ENCODE peak calls at places on chromosomes 3 and 15, in nine cellular contexts. P is neural progenitor cell; U is gastrocnemius medialis; A is tibial artery; O is aorta; W is CD4-positive, CD25-positive, alpha-beta regulatory T cell; Q is OCI-LY7; H is heart right ventricle; C is cardiac muscle cell. B is an unnamed sample.

GRCh38 chr3:48411041-48411588 is 18.8 kb downstream of the PLXNB1 start:
- DNase-seq in P (no peak), U (no peak), A (peak; percentile 10), O (peak; percentile 39), W (no peak), Q (no peak), H (no peak), C (no peak), B (no peak)

GRCh38 chr15:60215225-60215963 is 182.4 kb downstream of the ANXA2 start:
- DNase-seq in P (no peak), U (no peak), A (no peak), O (no peak), W (no peak), Q (no peak), H (no peak), C (no peak), B (no peak)

GRCh38 chr3:122902326-122902725 is 107.5 kb downstream of the SLC49A4 start:
- DNase-seq in P (no peak), U (no peak), A (no peak), O (no peak), W (no peak), Q (no peak), H (no peak), C (no peak), B (no peak)

GRCh38 chr3:43503067-43503728 is 118.6 kb downstream of the ANO10 start:
- DNase-seq in P (peak; percentile 31), U (no peak), A (no peak), O (no peak), W (peak; percentile 60), Q (peak; percentile 32), H (no peak), C (peak; percentile 40), B (no peak)

GRCh38 chr3:38519000-38519399 is 22.9 kb downstream of the EXOG start:
- DNase-seq in P (no peak), U (no peak), A (no peak), O (no peak), W (no peak), Q (no peak), H (no peak), C (no peak), B (no peak)

GRCh38 chr3:105823149-105823866 is 45.5 kb downstream of the CBLB start:
- DNase-seq in P (no peak), U (no peak), A (no peak), O (no peak), W (no peak), Q (peak; percentile 53), H (no peak), C (no peak), B (no peak)

GRCh38 chr3:72152551-72153476 is 367.9 kb upstream of the PROK2 start:
- DNase-seq in P (no peak), U (peak; percentile 32), A (peak; percentile 84), O (peak; percentile 88), W (no peak), Q (no peak), H (peak; percentile 76), C (no peak), B (peak; percentile 83)

GRCh38 chr15:77012868-77013267 is 17.9 kb downstream of the PSTPIP1 start:
- DNase-seq in P (no peak), U (no peak), A (no peak), O (no peak), W (peak; percentile 54), Q (no peak), H (no peak), C (no peak), B (no peak)

GRCh38 chr3:123636431-123636841 is 51.6 kb upstream of the HACD2 start:
- DNase-seq in P (peak; percentile 95), U (no peak), A (no peak), O (no peak), W (no peak), Q (no peak), H (no peak), C (peak; percentile 90), B (peak; percentile 93)

GRCh38 chr15:71538922-71539321 is 271.4 kb upstream of the NR2E3 start:
- DNase-seq in P (peak; percentile 33), U (no peak), A (no peak), O (no peak), W (no peak), Q (no peak), H (no peak), C (no peak), B (no peak)

GRCh38 chr3:132231633-132232032 is 85.6 kb upstream of the ACP3 start:
- DNase-seq in P (no peak), U (no peak), A (no peak), O (no peak), W (no peak), Q (no peak), H (no peak), C (peak; percentile 69), B (no peak)

DNA sequence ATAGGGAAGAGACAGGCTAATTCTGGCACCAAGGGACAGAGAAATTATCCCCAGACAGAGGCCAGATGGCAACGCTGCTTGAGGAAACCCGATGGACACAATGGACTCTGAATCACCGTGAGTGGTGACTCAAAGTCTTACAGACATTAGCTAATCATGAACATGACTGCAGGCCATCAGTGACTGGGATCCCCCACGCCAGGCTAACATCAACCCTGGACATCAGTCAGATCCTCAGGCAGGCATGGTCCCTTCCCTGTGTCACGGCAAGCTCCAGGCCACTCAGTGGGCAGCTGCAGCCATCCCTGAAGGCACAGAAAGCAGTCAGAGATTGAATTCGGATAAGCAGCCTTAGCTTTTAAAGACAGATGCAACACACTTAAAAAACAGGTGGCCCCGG is 23.8 kb upstream of the OXTR start:
- DNase-seq in P (no peak), U (no peak), A (no peak), O (no peak), W (no peak), Q (no peak), H (no peak), C (no peak), B (no peak)
- H3K4me1 ChIP-seq in P (peaks cover 4% of the 10 kb centered on the region), U (no peaks in the 10 kb centered on the region), A (no peaks in the 10 kb centered on the region), O (no peaks in the 10 kb centered on the region), W (no peaks in the 10 kb centered on the region), Q (no peaks in the 10 kb centered on the region), H (no peaks in the 10 kb centered on the region), C (peaks cover 4% of the 10 kb centered on the region), B (no peaks in the 10 kb centered on the region)

GRCh38 chr3:168858327-168858726 is 762.6 kb upstream of the GOLIM4 start:
- DNase-seq in P (no peak), U (no peak), A (no peak), O (no peak), W (no peak), Q (no peak), H (no peak), C (no peak), B (no peak)

GRCh38 chr3:168859143-168859542 is 763.4 kb upstream of the GOLIM4 start:
- DNase-seq in P (no peak), U (no peak), A (no peak), O (no peak), W (no peak), Q (no peak), H (no peak), C (no peak), B (no peak)

GRCh38 chr3:168860592-168860991 is 764.9 kb upstream of the GOLIM4 start:
- DNase-seq in P (no peak), U (no peak), A (no peak), O (no peak), W (no peak), Q (no peak), H (no peak), C (no peak), B (no peak)

GRCh38 chr3:168860028-168860427 is 764.3 kb upstream of the GOLIM4 start:
- DNase-seq in P (no peak), U (no peak), A (no peak), O (no peak), W (no peak), Q (no peak), H (no peak), C (no peak), B (no peak)

GRCh38 chr3:168859574-168859973 is 763.9 kb upstream of the GOLIM4 start:
- DNase-seq in P (no peak), U (no peak), A (no peak), O (no peak), W (no peak), Q (no peak), H (no peak), C (no peak), B (no peak)
- H3K4me1 ChIP-seq in P (no peaks in the 10 kb centered on the region), U (no peaks in the 10 kb centered on the region), A (no peaks in the 10 kb centered on the region), O (no peaks in the 10 kb centered on the region), W (no peaks in the 10 kb centered on the region), Q (no peaks in the 10 kb centered on the region), H (no peaks in the 10 kb centered on the region), C (no peaks in the 10 kb centered on the region), B (no peaks in the 10 kb centered on the region)

GRCh38 chr3:42061711-42062408 is 29.3 kb upstream of the TRAK1 start:
- DNase-seq in P (no peak), U (peak; percentile 88), A (peak; percentile 76), O (peak; percentile 88), W (no peak), Q (no peak), H (peak; percentile 93), C (peak; percentile 24), B (peak; percentile 28)
- H3K4me1 ChIP-seq in P (peaks cover 34% of the 10 kb centered on the region), U (peaks cover 84% of the 10 kb centered on the region), A (peaks cover 42% of the 10 kb centered on the region), O (no peaks in the 10 kb centered on the region), W (no peaks in the 10 kb centered on the region), Q (peaks cover 67% of the 10 kb centered on the region), H (peaks cover 68% of the 10 kb centered on the region), C (peaks cover 18% of the 10 kb centered on the region), B (no peaks in the 10 kb centered on the region)

GRCh38 chr3:52817860-52818259 is 12.6 kb downstream of the ITIH4 start:
- DNase-seq in P (no peak), U (no peak), A (no peak), O (no peak), W (no peak), Q (no peak), H (no peak), C (no peak), B (no peak)
- H3K4me1 ChIP-seq in P (peaks cover 10% of the 10 kb centered on the region), U (peaks cover 8% of the 10 kb centered on the region), A (no peaks in the 10 kb centered on the region), O (no peaks in the 10 kb centered on the region), W (no peaks in the 10 kb centered on the region), Q (no peaks in the 10 kb centered on the region), H (no peaks in the 10 kb centered on the region), C (peaks cover 5% of the 10 kb centered on the region), B (no peaks in the 10 kb centered on the region)

GRCh38 chr15:73928971-73929627 is 2.8 kb downstream of the LOXL1 start:
- DNase-seq in P (peak; percentile 55), U (no peak), A (no peak), O (peak; percentile 73), W (no peak), Q (no peak), H (no peak), C (peak; percentile 69), B (no peak)
- H3K4me1 ChIP-seq in P (peaks cover 32% of the 10 kb centered on the region), U (peaks cover 10% of the 10 kb centered on the region), A (peaks cover 56% of the 10 kb centered on the region), O (no peaks in the 10 kb centered on the region), W (peaks cover 52% of the 10 kb centered on the region), Q (no peaks in the 10 kb centered on the region), H (peaks cover 52% of the 10 kb centered on the region), C (peaks cover 25% of the 10 kb centered on the region), B (peaks cover 11% of the 10 kb centered on the region)

B was measured in pancreas.